ENCODE peak calls at places on chromosome X, in nine cellular contexts. One of them, this sample, is unnamed.

GRCh38 chrX:18674417-18674787 is 2.5 kb upstream of the RS1 start:
- DNase-seq in right lobe of liver: peak; percentile 52
- DNase-seq in left lung: peak; percentile 78
- DNase-seq in cardiac muscle cell: no peak
- DNase-seq in SK-N-SH: peak; percentile 80
- DNase-seq in right cardiac atrium: peak; percentile 60
- DNase-seq in IMR-90: no peak
- DNase-seq in HL-60: no peak
- DNase-seq in breast epithelium: peak; percentile 51
- DNase-seq in this sample: no peak

GRCh38 chrX:7147978-7148824 is at the start of gene PUDP:
- DNase-seq in right lobe of liver: peak; percentile 94
- DNase-seq in left lung: peak; percentile 94
- DNase-seq in cardiac muscle cell: peak; percentile 96
- DNase-seq in SK-N-SH: peak; percentile 99
- DNase-seq in right cardiac atrium: peak; percentile 95
- DNase-seq in IMR-90: peak; percentile 83
- DNase-seq in HL-60: peak; percentile 83
- DNase-seq in breast epithelium: peak; percentile 68
- DNase-seq in this sample: peak; percentile 81

GRCh38 chrX:19912-20571 is 261.1 kb upstream of the PLCXD1 start:
- DNase-seq in right lobe of liver: no peak
- DNase-seq in left lung: peak; percentile 29
- DNase-seq in cardiac muscle cell: no peak
- DNase-seq in SK-N-SH: peak; percentile 26
- DNase-seq in right cardiac atrium: no peak
- DNase-seq in IMR-90: no peak
- DNase-seq in HL-60: no peak
- DNase-seq in breast epithelium: peak; percentile 37
- DNase-seq in this sample: no peak

GRCh38 chrX:125681507-125681906 is 361.8 kb downstream of the TEX13C start:
- DNase-seq in right lobe of liver: no peak
- DNase-seq in left lung: no peak
- DNase-seq in cardiac muscle cell: no peak
- DNase-seq in SK-N-SH: no peak
- DNase-seq in right cardiac atrium: no peak
- DNase-seq in IMR-90: no peak
- DNase-seq in HL-60: no peak
- DNase-seq in breast epithelium: no peak
- DNase-seq in this sample: no peak

GRCh38 chrX:29012867-29013266 is 425.6 kb downstream of the IL1RAPL1 start:
- DNase-seq in right lobe of liver: no peak
- DNase-seq in left lung: no peak
- DNase-seq in cardiac muscle cell: no peak
- DNase-seq in SK-N-SH: no peak
- DNase-seq in right cardiac atrium: no peak
- DNase-seq in IMR-90: no peak
- DNase-seq in HL-60: no peak
- DNase-seq in breast epithelium: no peak
- DNase-seq in this sample: no peak

GRCh38 chrX:155071694-155072215 is 447 bp downstream of the BRCC3 start:
- DNase-seq in right lobe of liver: no peak
- DNase-seq in left lung: peak; percentile 76
- DNase-seq in cardiac muscle cell: no peak
- DNase-seq in SK-N-SH: no peak
- DNase-seq in right cardiac atrium: peak; percentile 58
- DNase-seq in IMR-90: no peak
- DNase-seq in HL-60: peak; percentile 31
- DNase-seq in breast epithelium: no peak
- DNase-seq in this sample: no peak

GRCh38 chrX:37349131-37350033 is at the start of gene PRRG1:
- DNase-seq in right lobe of liver: peak; percentile 82
- DNase-seq in left lung: peak; percentile 88
- DNase-seq in cardiac muscle cell: peak; percentile 94
- DNase-seq in SK-N-SH: peak; percentile 64
- DNase-seq in right cardiac atrium: peak; percentile 91
- DNase-seq in IMR-90: peak; percentile 83
- DNase-seq in HL-60: no peak
- DNase-seq in breast epithelium: peak; percentile 62
- DNase-seq in this sample: peak; percentile 79

GRCh38 chrX:40778861-40779575 is 43.7 kb upstream of the MED14 start:
- DNase-seq in right lobe of liver: no peak
- DNase-seq in left lung: no peak
- DNase-seq in cardiac muscle cell: no peak
- DNase-seq in SK-N-SH: no peak
- DNase-seq in right cardiac atrium: no peak
- DNase-seq in IMR-90: peak; percentile 72
- DNase-seq in HL-60: no peak
- DNase-seq in breast epithelium: no peak
- DNase-seq in this sample: no peak

GRCh38 chrX:49884290-49884862 is 5.1 kb downstream of the USP27X start:
- DNase-seq in right lobe of liver: peak; percentile 71
- DNase-seq in left lung: peak; percentile 76
- DNase-seq in cardiac muscle cell: peak; percentile 62
- DNase-seq in SK-N-SH: peak; percentile 62
- DNase-seq in right cardiac atrium: peak; percentile 79
- DNase-seq in IMR-90: peak; percentile 35
- DNase-seq in HL-60: peak; percentile 60
- DNase-seq in breast epithelium: peak; percentile 54
- DNase-seq in this sample: no peak

GRCh38 chrX:130351567-130351966 is 11.8 kb downstream of the SLC25A14 start:
- DNase-seq in right lobe of liver: no peak
- DNase-seq in left lung: no peak
- DNase-seq in cardiac muscle cell: no peak
- DNase-seq in SK-N-SH: no peak
- DNase-seq in right cardiac atrium: no peak
- DNase-seq in IMR-90: no peak
- DNase-seq in HL-60: no peak
- DNase-seq in breast epithelium: no peak
- DNase-seq in this sample: no peak

GRCh38 chrX:98029861-98030260 is 1146.2 kb downstream of the RPA4 start:
- DNase-seq in right lobe of liver: no peak
- DNase-seq in left lung: no peak
- DNase-seq in cardiac muscle cell: no peak
- DNase-seq in SK-N-SH: no peak
- DNase-seq in right cardiac atrium: no peak
- DNase-seq in IMR-90: no peak
- DNase-seq in HL-60: no peak
- DNase-seq in breast epithelium: no peak
- DNase-seq in this sample: no peak

GRCh38 chrX:23103546-23103945 is 103.8 kb downstream of the DDX53 start:
- DNase-seq in right lobe of liver: no peak
- DNase-seq in left lung: no peak
- DNase-seq in cardiac muscle cell: no peak
- DNase-seq in SK-N-SH: no peak
- DNase-seq in right cardiac atrium: no peak
- DNase-seq in IMR-90: no peak
- DNase-seq in HL-60: no peak
- DNase-seq in breast epithelium: no peak
- DNase-seq in this sample: no peak

GRCh38 chrX:111216293-111216801 is 53.9 kb downstream of the CAPN6 start:
- DNase-seq in right lobe of liver: no peak
- DNase-seq in left lung: no peak
- DNase-seq in cardiac muscle cell: no peak
- DNase-seq in SK-N-SH: no peak
- DNase-seq in right cardiac atrium: no peak
- DNase-seq in IMR-90: no peak
- DNase-seq in HL-60: no peak
- DNase-seq in breast epithelium: no peak
- DNase-seq in this sample: no peak

GRCh38 chrX:30713061-30713525 is 59.9 kb downstream of the GK start:
- DNase-seq in right lobe of liver: no peak
- DNase-seq in left lung: no peak
- DNase-seq in cardiac muscle cell: peak; percentile 75
- DNase-seq in SK-N-SH: peak; percentile 51
- DNase-seq in right cardiac atrium: peak; percentile 63
- DNase-seq in IMR-90: peak; percentile 65
- DNase-seq in HL-60: peak; percentile 72
- DNase-seq in breast epithelium: no peak
- DNase-seq in this sample: peak; percentile 4

GRCh38 chrX:134101636-134102035 is 116.2 kb upstream of the GPC3 start:
- DNase-seq in right lobe of liver: no peak
- DNase-seq in left lung: no peak
- DNase-seq in cardiac muscle cell: no peak
- DNase-seq in SK-N-SH: no peak
- DNase-seq in right cardiac atrium: no peak
- DNase-seq in IMR-90: no peak
- DNase-seq in HL-60: no peak
- DNase-seq in breast epithelium: no peak
- DNase-seq in this sample: no peak

GRCh38 chrX:38717871-38718270 is 83.4 kb upstream of the MID1IP1 start:
- DNase-seq in right lobe of liver: no peak
- DNase-seq in left lung: no peak
- DNase-seq in cardiac muscle cell: peak; percentile 29
- DNase-seq in SK-N-SH: peak; percentile 32
- DNase-seq in right cardiac atrium: no peak
- DNase-seq in IMR-90: peak; percentile 20
- DNase-seq in HL-60: peak; percentile 19
- DNase-seq in breast epithelium: no peak
- DNase-seq in this sample: no peak

GRCh38 chrX:68307767-68308166 is 125.5 kb downstream of the OPHN1 start:
- DNase-seq in right lobe of liver: no peak
- DNase-seq in left lung: no peak
- DNase-seq in cardiac muscle cell: no peak
- DNase-seq in SK-N-SH: no peak
- DNase-seq in right cardiac atrium: no peak
- DNase-seq in IMR-90: peak; percentile 75
- DNase-seq in HL-60: no peak
- DNase-seq in breast epithelium: no peak
- DNase-seq in this sample: no peak

GRCh38 chrX:32825009-32825408 is 386.3 kb downstream of the DMD start:
- DNase-seq in right lobe of liver: no peak
- DNase-seq in left lung: no peak
- DNase-seq in cardiac muscle cell: no peak
- DNase-seq in SK-N-SH: no peak
- DNase-seq in right cardiac atrium: no peak
- DNase-seq in IMR-90: no peak
- DNase-seq in HL-60: no peak
- DNase-seq in breast epithelium: no peak
- DNase-seq in this sample: no peak

GRCh38 chrX:84175943-84176342 is 12.1 kb downstream of the RPS6KA6 start:
- DNase-seq in right lobe of liver: no peak
- DNase-seq in left lung: no peak
- DNase-seq in cardiac muscle cell: no peak
- DNase-seq in SK-N-SH: no peak
- DNase-seq in right cardiac atrium: no peak
- DNase-seq in IMR-90: no peak
- DNase-seq in HL-60: no peak
- DNase-seq in breast epithelium: no peak
- DNase-seq in this sample: no peak

GRCh38 chrX:132409780-132410556 is 78.9 kb downstream of the MBNL3 start:
- DNase-seq in right lobe of liver: no peak
- DNase-seq in left lung: no peak
- DNase-seq in cardiac muscle cell: no peak
- DNase-seq in SK-N-SH: no peak
- DNase-seq in right cardiac atrium: no peak
- DNase-seq in IMR-90: no peak
- DNase-seq in HL-60: no peak
- DNase-seq in breast epithelium: no peak
- DNase-seq in this sample: no peak

GRCh38 chrX:132411310-132411977 is 77.4 kb downstream of the MBNL3 start:
- DNase-seq in right lobe of liver: no peak
- DNase-seq in left lung: no peak
- DNase-seq in cardiac muscle cell: no peak
- DNase-seq in SK-N-SH: no peak
- DNase-seq in right cardiac atrium: peak; percentile 7
- DNase-seq in IMR-90: no peak
- DNase-seq in HL-60: no peak
- DNase-seq in breast epithelium: no peak
- DNase-seq in this sample: no peak

GRCh38 chrX:132413459-132413858 is 75.4 kb downstream of the MBNL3 start:
- DNase-seq in right lobe of liver: peak; percentile 61
- DNase-seq in left lung: no peak
- DNase-seq in cardiac muscle cell: no peak
- DNase-seq in SK-N-SH: no peak
- DNase-seq in right cardiac atrium: no peak
- DNase-seq in IMR-90: no peak
- DNase-seq in HL-60: no peak
- DNase-seq in breast epithelium: no peak
- DNase-seq in this sample: no peak

GRCh38 chrX:132414404-132414803 is 74.4 kb downstream of the MBNL3 start:
- DNase-seq in right lobe of liver: no peak
- DNase-seq in left lung: no peak
- DNase-seq in cardiac muscle cell: no peak
- DNase-seq in SK-N-SH: no peak
- DNase-seq in right cardiac atrium: no peak
- DNase-seq in IMR-90: no peak
- DNase-seq in HL-60: no peak
- DNase-seq in breast epithelium: no peak
- DNase-seq in this sample: no peak

GRCh38 chrX:132412208-132412607 is 76.6 kb downstream of the MBNL3 start:
- DNase-seq in right lobe of liver: no peak
- DNase-seq in left lung: no peak
- DNase-seq in cardiac muscle cell: no peak
- DNase-seq in SK-N-SH: no peak
- DNase-seq in right cardiac atrium: no peak
- DNase-seq in IMR-90: no peak
- DNase-seq in HL-60: no peak
- DNase-seq in breast epithelium: no peak
- DNase-seq in this sample: no peak
- H3K27ac ChIP-seq in right lobe of liver: no peak overlapping the region
- H3K27ac ChIP-seq in left lung: no peak overlapping the region
- H3K27ac ChIP-seq in cardiac muscle cell: no peak overlapping the region
- H3K27ac ChIP-seq in SK-N-SH: no peak overlapping the region
- H3K27ac ChIP-seq in right cardiac atrium: no peak overlapping the region
- H3K27ac ChIP-seq in IMR-90: no peak overlapping the region
- H3K27ac ChIP-seq in HL-60: no peak overlapping the region
- H3K27ac ChIP-seq in breast epithelium: no peak overlapping the region
- H3K27ac ChIP-seq in this sample: no peak overlapping the region

GRCh38 chrX:19787305-19787704 is 100.1 kb downstream of the SH3KBP1 start:
- DNase-seq in right lobe of liver: no peak
- DNase-seq in left lung: no peak
- DNase-seq in cardiac muscle cell: no peak
- DNase-seq in SK-N-SH: no peak
- DNase-seq in right cardiac atrium: no peak
- DNase-seq in IMR-90: no peak
- DNase-seq in HL-60: no peak
- DNase-seq in breast epithelium: no peak
- DNase-seq in this sample: no peak
- H3K27ac ChIP-seq in right lobe of liver: no peak overlapping the region
- H3K27ac ChIP-seq in left lung: no peak overlapping the region
- H3K27ac ChIP-seq in cardiac muscle cell: no peak overlapping the region
- H3K27ac ChIP-seq in SK-N-SH: no peak overlapping the region
- H3K27ac ChIP-seq in right cardiac atrium: no peak overlapping the region
- H3K27ac ChIP-seq in IMR-90: no peak overlapping the region
- H3K27ac ChIP-seq in HL-60: no peak overlapping the region
- H3K27ac ChIP-seq in breast epithelium: no peak overlapping the region
- H3K27ac ChIP-seq in this sample: no peak overlapping the region

GRCh38 chrX:119759333-119759766 is 962 bp downstream of the SOWAHD start:
- DNase-seq in right lobe of liver: no peak
- DNase-seq in left lung: peak; percentile 64
- DNase-seq in cardiac muscle cell: no peak
- DNase-seq in SK-N-SH: peak; percentile 29
- DNase-seq in right cardiac atrium: no peak
- DNase-seq in IMR-90: no peak
- DNase-seq in HL-60: no peak
- DNase-seq in breast epithelium: no peak
- DNase-seq in this sample: no peak
- H3K27ac ChIP-seq in right lobe of liver: no peak overlapping the region
- H3K27ac ChIP-seq in left lung: no peak overlapping the region
- H3K27ac ChIP-seq in cardiac muscle cell: no peak overlapping the region
- H3K27ac ChIP-seq in SK-N-SH: no peak overlapping the region
- H3K27ac ChIP-seq in right cardiac atrium: no peak overlapping the region
- H3K27ac ChIP-seq in IMR-90: no peak overlapping the region
- H3K27ac ChIP-seq in HL-60: peak overlapping the region; percentile 87
- H3K27ac ChIP-seq in breast epithelium: no peak overlapping the region
- H3K27ac ChIP-seq in this sample: no peak overlapping the region

GRCh38 chrX:150575415-150575814 is 7.0 kb downstream of the MTM1 start:
- DNase-seq in right lobe of liver: no peak
- DNase-seq in left lung: no peak
- DNase-seq in cardiac muscle cell: no peak
- DNase-seq in SK-N-SH: no peak
- DNase-seq in right cardiac atrium: no peak
- DNase-seq in IMR-90: peak; percentile 33
- DNase-seq in HL-60: no peak
- DNase-seq in breast epithelium: no peak
- DNase-seq in this sample: no peak
- H3K27ac ChIP-seq in right lobe of liver: no peak overlapping the region
- H3K27ac ChIP-seq in left lung: peak overlapping the region; percentile 34
- H3K27ac ChIP-seq in cardiac muscle cell: no peak overlapping the region
- H3K27ac ChIP-seq in SK-N-SH: no peak overlapping the region
- H3K27ac ChIP-seq in right cardiac atrium: peak overlapping the region; percentile 2
- H3K27ac ChIP-seq in IMR-90: no peak overlapping the region
- H3K27ac ChIP-seq in HL-60: no peak overlapping the region
- H3K27ac ChIP-seq in breast epithelium: no peak overlapping the region
- H3K27ac ChIP-seq in this sample: no peak overlapping the region

This sample was measured in substantia nigra.